ENCODE peak calls at places on chromosomes 7 and 10, in ten cellular contexts. I is fibroblast of pulmonary artery, G is omental fat pad, F is GM03348, C is Ammon's horn, L is smooth muscle cell of the brain vasculature, P is iPS DF 19.7, Z is NCI-H1105, O is NCI-H187, W is HTR-8/SVneo. V is an unnamed sample.

GRCh38 chr7:99098824-99099498 is 44.9 kb downstream of the SMURF1 start:
- DNase-seq in I (no peak), G (no peak), F (peak), C (no peak), L (no peak), P (no peak), Z (no peak), O (no peak), W (peak), V (peak)

GRCh38 chr10:5297466-5297865 is 67.3 kb upstream of the UCN3 start:
- DNase-seq in I (peak), G (no peak), F (peak), C (no peak), L (no peak), P (no peak), Z (no peak), O (no peak), W (no peak), V (no peak)

GRCh38 chr10:4820804-4821401 is 5.1 kb upstream of the AKR1E2 start:
- DNase-seq in I (peak), G (no peak), F (no peak), C (peak), L (no peak), P (no peak), Z (no peak), O (no peak), W (no peak), V (no peak)

GRCh38 chr7:96322847-96323461 is 1.1 kb upstream of the SLC25A13 start:
- DNase-seq in I (no peak), G (no peak), F (no peak), C (no peak), L (no peak), P (no peak), Z (no peak), O (no peak), W (no peak), V (no peak)

GRCh38 chr10:71300555-71301370 is 18.3 kb upstream of the SLC29A3 start:
- DNase-seq in I (no peak), G (no peak), F (no peak), C (no peak), L (no peak), P (no peak), Z (peak), O (no peak), W (no peak), V (no peak)

GRCh38 chr7:92685146-92686042 is 95.2 kb upstream of the FAM133B start:
- DNase-seq in I (no peak), G (no peak), F (no peak), C (no peak), L (no peak), P (no peak), Z (no peak), O (no peak), W (no peak), V (no peak)

GRCh38 chr10:123380491-123381085 is 226.4 kb downstream of the BUB3 start:
- DNase-seq in I (peak), G (no peak), F (peak), C (peak), L (no peak), P (no peak), Z (no peak), O (no peak), W (peak), V (no peak)

GRCh38 chr10:26621889-26622681 is 75.4 kb upstream of the PDSS1 start:
- DNase-seq in I (peak), G (no peak), F (peak), C (no peak), L (no peak), P (no peak), Z (no peak), O (no peak), W (no peak), V (peak)

GRCh38 chr7:101155303-101155702 is 1.0 kb downstream of the AP1S1 start:
- DNase-seq in I (no peak), G (no peak), F (no peak), C (no peak), L (no peak), P (no peak), Z (no peak), O (no peak), W (no peak), V (no peak)

GRCh38 chr7:149427096-149427680 is 33.7 kb downstream of the ZNF777 start:
- DNase-seq in I (no peak), G (no peak), F (no peak), C (no peak), L (no peak), P (no peak), Z (no peak), O (no peak), W (no peak), V (no peak)

GRCh38 chr10:87551324-87551723 is 46.6 kb downstream of the MINPP1 start:
- DNase-seq in I (peak), G (no peak), F (peak), C (no peak), L (no peak), P (no peak), Z (no peak), O (no peak), W (no peak), V (no peak)

V was measured in NCI-H226.